ENCODE peak calls at places on chromosome 3, in four cellular contexts. H is cardiac muscle cell, Z is heart right ventricle, I is right lobe of liver. G is an unnamed sample.

GRCh38 chr3:17038900-17039545 is 154.3 kb downstream of the PLCL2 start:
- DNase-seq in H (no peak), Z (no peak), I (no peak), G (no peak)

GRCh38 chr3:134287512-134287911 is 36.9 kb upstream of the RYK start:
- DNase-seq in H (no peak), Z (no peak), I (no peak), G (no peak)

GRCh38 chr3:88150771-88151170 is 1.0 kb downstream of the C3orf38 start:
- DNase-seq in H (no peak), Z (no peak), I (no peak), G (no peak)

GRCh38 chr3:62252614-62253147 is 120.7 kb downstream of the FEZF2 start:
- DNase-seq in H (no peak), Z (no peak), I (no peak), G (no peak)

GRCh38 chr3:38458796-38459498 is 5.3 kb downstream of the ACVR2B start:
- DNase-seq in H (no peak), Z (peak), I (peak), G (no peak)

GRCh38 chr3:121943434-121943833 is 49.2 kb downstream of the SLC15A2 start:
- DNase-seq in H (no peak), Z (no peak), I (no peak), G (no peak)

GRCh38 chr3:85808750-85809149 is 850.0 kb downstream of the CADM2 start:
- DNase-seq in H (no peak), Z (no peak), I (no peak), G (no peak)

GRCh38 chr3:119497824-119498187 is 541 bp upstream of the TIMMDC1 start:
- DNase-seq in H (peak), Z (no peak), I (no peak), G (no peak)

GRCh38 chr3:100073555-100074307 is 40.6 kb downstream of the FILIP1L start:
- DNase-seq in H (peak), Z (peak), I (no peak), G (no peak)

GRCh38 chr3:123620338-123620737 is 35.5 kb upstream of the HACD2 start:
- DNase-seq in H (no peak), Z (no peak), I (no peak), G (no peak)

GRCh38 chr3:14297784-14298236 is 104.6 kb upstream of the SLC6A6 start:
- DNase-seq in H (no peak), Z (peak), I (no peak), G (no peak)

GRCh38 chr3:123636431-123636841 is 51.6 kb upstream of the HACD2 start:
- DNase-seq in H (peak), Z (no peak), I (no peak), G (no peak)

GRCh38 chr3:144058713-144059112 is 87.1 kb downstream of the DIPK2A start:
- DNase-seq in H (no peak), Z (no peak), I (no peak), G (no peak)

GRCh38 chr3:129282727-129283327 is 4.2 kb downstream of the HMCES start:
- DNase-seq in H (no peak), Z (no peak), I (no peak), G (no peak)

GRCh38 chr3:196141052-196141865 is 59.4 kb upstream of the TFRC start:
- DNase-seq in H (no peak), Z (no peak), I (no peak), G (no peak)

GRCh38 chr3:32304510-32304909 is 66.0 kb downstream of the CMTM8 start:
- DNase-seq in H (no peak), Z (no peak), I (no peak), G (no peak)

GRCh38 chr3:100796556-100796955 is 87.3 kb downstream of the TFG start:
- DNase-seq in H (peak), Z (no peak), I (no peak), G (no peak)

DNA sequence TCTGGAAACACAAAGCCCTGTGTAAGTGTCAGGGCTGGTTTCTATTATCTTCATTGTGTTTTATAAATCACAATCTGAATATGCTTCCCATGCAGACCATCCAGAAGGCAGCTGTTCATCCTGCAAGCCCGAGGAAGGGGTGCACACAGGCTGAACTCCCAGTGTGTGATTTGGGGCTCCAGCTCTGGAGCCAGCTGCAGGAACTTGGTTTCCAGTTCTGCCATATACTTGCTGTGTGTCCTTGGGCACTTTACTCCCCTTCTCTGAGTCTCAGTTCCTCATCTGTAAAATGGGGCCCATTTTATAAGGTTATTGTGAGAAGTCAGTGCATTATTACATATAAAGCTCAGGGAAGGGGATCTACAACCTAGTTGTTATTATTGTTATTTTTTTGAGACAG is 22.6 kb downstream of the CYP8B1 start:
- DNase-seq in H (no peak), Z (no peak), I (no peak), G (no peak)
- H3K27ac ChIP-seq in H (no peak), Z (peak), I (peak), G (no peak)

DNA sequence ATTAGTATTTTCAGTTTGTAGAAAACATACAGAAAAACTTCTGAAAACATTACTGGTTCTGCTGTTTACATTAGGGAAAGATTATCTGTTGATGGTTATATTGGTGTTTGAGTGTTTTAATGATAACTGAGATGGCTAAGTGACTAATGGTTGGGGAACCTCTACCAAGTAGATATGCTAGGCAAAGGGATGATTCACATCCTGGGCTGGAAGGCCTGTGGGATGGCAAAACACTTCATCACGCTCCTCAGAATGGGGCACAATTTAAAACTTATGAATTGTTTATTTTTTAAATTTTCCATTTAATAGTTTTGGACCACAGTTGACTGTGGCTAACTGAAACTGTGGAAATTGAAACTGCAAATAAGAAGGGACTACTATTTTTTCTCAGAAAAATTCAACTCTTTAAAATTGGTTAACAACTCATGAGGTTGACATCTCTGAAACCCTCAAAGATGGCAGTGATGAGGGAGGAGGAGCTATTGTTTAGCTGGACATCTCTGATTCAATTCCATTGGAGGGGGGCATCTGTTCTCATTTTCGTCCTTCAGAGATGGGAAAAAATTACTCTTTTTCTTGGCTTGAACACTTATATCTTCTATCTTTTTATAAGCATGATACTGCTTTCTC is 100.6 kb upstream of the ZBED2 start:
- DNase-seq in H (no peak), Z (no peak), I (no peak), G (no peak)
- H3K27ac ChIP-seq in H (no peak), Z (no peak), I (no peak), G (no peak)

DNA sequence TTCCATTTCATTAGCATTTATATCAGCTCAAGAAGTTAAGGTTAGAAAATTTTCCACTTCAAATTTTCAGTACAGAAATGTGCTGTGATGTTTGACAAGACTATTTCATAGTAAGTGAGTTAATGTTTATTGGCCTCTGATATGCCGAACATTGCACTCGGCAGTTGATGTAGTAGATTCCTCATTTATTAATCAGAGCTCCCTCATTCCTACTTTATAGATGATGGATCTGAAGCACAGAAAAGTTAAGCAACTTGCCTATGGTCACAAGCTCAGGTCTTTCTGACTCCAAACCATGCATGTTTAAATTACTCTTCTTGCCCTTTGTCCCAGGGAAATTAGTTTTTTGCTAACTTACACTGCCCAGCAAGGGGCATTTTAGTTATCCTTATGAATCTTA is 92.0 kb downstream of the ATG7 start:
- DNase-seq in H (no peak), Z (no peak), I (no peak), G (no peak)
- H3K27ac ChIP-seq in H (no peak), Z (no peak), I (no peak), G (peak)

GRCh38 chr3:141049681-141050080 is 1.5 kb upstream of the SPSB4 start:
- DNase-seq in H (no peak), Z (no peak), I (no peak), G (no peak)

GRCh38 chr3:141050913-141051632 is at the start of gene SPSB4:
- DNase-seq in H (peak), Z (peak), I (no peak), G (no peak)

GRCh38 chr3:141050576-141050912 is 603 bp upstream of the SPSB4 start:
- DNase-seq in H (no peak), Z (no peak), I (no peak), G (no peak)

GRCh38 chr3:141052570-141053069 is 1.5 kb downstream of the SPSB4 start:
- DNase-seq in H (peak), Z (peak), I (no peak), G (no peak)

DNA sequence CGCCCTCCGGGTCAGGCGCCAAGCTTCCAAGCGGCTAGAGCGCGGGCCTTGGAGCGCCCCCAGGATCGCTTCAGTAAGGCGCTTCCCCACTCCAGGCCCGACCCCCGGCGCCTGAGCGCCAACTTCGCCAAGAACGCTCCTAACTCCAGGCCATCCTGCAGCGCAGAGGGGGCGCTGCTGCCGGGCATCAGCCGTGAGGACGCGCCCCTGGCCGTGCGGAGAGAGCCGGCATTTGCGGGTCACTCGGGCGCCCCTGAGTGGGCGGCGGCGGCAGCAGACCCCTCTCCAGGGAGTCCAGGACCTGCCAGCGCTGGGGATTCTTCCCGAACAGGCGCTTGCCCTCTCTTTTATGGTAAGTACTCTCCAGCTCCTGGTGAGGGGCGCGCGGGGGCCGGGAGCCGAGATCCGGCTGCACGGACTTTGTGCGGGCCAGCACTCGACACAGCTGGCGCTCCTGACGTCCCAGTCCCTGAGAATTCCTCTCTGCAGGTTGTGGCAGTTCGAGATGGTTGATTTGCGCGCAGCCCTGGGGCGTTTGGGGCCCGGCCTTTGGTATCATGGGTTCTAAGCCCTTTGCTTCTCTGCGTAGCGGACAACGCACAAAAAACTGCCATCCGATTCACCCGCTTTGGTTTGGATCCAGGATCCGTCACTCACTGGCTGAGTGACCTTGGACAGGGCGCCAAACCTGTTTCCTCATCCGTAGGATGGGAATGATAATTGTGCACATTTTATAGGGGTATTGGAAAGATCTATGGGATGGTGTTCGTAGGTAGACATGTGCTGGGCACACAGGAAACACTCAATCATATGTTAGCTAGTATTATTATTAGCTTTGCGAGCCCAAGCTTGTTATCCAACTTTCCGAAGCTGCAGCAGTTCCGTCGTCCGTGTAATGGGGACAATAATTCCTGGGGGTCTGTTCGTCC is 758 bp downstream of the SPSB4 start:
- DNase-seq in H (peak), Z (peak), I (no peak), G (no peak)
- H3K27ac ChIP-seq in H (peak), Z (peak), I (no peak), G (no peak)

GRCh38 chr3:53944019-53944418 is 52.4 kb upstream of the SELENOK start:
- DNase-seq in H (no peak), Z (no peak), I (no peak), G (no peak)
- H3K27ac ChIP-seq in H (no peak), Z (no peak), I (no peak), G (no peak)

GRCh38 chr3:12192173-12192572 is 33.5 kb upstream of the TIMP4 start:
- DNase-seq in H (no peak), Z (no peak), I (no peak), G (no peak)

GRCh38 chr3:12194209-12194608 is 35.5 kb upstream of the TIMP4 start:
- DNase-seq in H (no peak), Z (no peak), I (no peak), G (no peak)

GRCh38 chr3:12192655-12193484 is 34.2 kb upstream of the TIMP4 start:
- DNase-seq in H (no peak), Z (no peak), I (no peak), G (no peak)

GRCh38 chr3:12194669-12195161 is 36.0 kb upstream of the TIMP4 start:
- DNase-seq in H (no peak), Z (no peak), I (no peak), G (no peak)

DNA sequence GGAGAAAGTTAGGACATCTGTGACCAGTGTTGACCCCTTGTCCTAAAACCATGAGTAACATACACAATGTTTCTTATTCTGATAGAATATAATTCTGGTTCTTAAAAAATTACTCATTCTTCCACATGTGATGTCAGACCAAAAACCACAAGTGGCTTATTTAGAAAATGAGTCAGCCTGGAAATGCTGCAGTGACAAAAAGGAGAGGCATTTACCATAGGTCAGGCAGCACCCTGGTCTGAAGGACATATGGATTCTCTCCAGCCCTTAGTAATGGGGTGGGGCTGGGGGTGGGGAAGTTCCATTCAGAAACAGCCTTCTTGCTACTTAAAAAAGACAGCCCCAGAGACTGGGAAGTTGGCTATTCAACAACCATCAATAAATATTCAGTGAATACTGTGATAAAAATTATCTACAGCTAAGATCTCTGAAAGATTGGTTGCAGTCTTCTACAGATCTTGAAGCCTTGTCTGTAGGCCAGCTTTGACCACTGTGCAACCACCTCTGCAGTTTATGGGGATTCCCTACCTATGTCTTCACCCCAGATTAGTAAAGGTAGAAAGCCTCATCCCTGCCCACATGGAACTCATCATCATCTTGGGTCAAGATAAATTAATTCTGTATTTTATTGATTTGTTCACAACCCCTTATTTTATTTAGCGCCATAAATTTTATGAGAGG is 34.9 kb upstream of the TIMP4 start:
- DNase-seq in H (no peak), Z (no peak), I (no peak), G (no peak)
- H3K27ac ChIP-seq in H (no peak), Z (no peak), I (no peak), G (no peak)